ENCODE peak calls at places on chromosome 22, in six cellular contexts. O, A, S, V, T and G are unnamed samples.

GRCh38 chr22:22930571-22931556 is 43.2 kb downstream of the IGLL5 start:
- DNase-seq in O (no peak), A (no peak), S (no peak), V (no peak), T (no peak), G (no peak)

GRCh38 chr22:42948205-42948804 is 66.6 kb downstream of the PACSIN2 start:
- DNase-seq in O (no peak), A (no peak), S (no peak), V (no peak), T (no peak), G (peak)

GRCh38 chr22:48091060-48091650 is 1328.7 kb downstream of the TBC1D22A start:
- DNase-seq in O (no peak), A (no peak), S (no peak), V (no peak), T (no peak), G (no peak)

GRCh38 chr22:50445071-50445879 is 29.6 kb downstream of the SBF1 start:
- DNase-seq in O (no peak), A (no peak), S (no peak), V (no peak), T (no peak), G (no peak)

GRCh38 chr22:30830907-30831306 is 136.2 kb downstream of the OSBP2 start:
- DNase-seq in O (peak), A (no peak), S (peak), V (no peak), T (peak), G (no peak)

GRCh38 chr22:39312410-39312809 is 7.0 kb downstream of the RPL3 start:
- DNase-seq in O (no peak), A (no peak), S (no peak), V (no peak), T (no peak), G (no peak)

GRCh38 chr22:22111267-22111751 is 128.7 kb upstream of the TOP3B start:
- DNase-seq in O (peak), A (no peak), S (peak), V (no peak), T (peak), G (no peak)

GRCh38 chr22:35887296-35887875 is 141.2 kb downstream of the RBFOX2 start:
- DNase-seq in O (no peak), A (no peak), S (no peak), V (no peak), T (peak), G (no peak)

GRCh38 chr22:29129644-29130201 is 56.9 kb downstream of the KREMEN1 start:
- DNase-seq in O (no peak), A (no peak), S (no peak), V (no peak), T (no peak), G (peak)

GRCh38 chr22:24410110-24410856 is 17.1 kb upstream of the ADORA2A start:
- DNase-seq in O (no peak), A (peak), S (peak), V (no peak), T (peak), G (no peak)

GRCh38 chr22:43017525-43018290 is 2.8 kb upstream of the PACSIN2 start:
- DNase-seq in O (no peak), A (no peak), S (no peak), V (no peak), T (no peak), G (no peak)

GRCh38 chr22:50264104-50264745 is 2.7 kb upstream of the MAPK12 start:
- DNase-seq in O (no peak), A (no peak), S (no peak), V (no peak), T (no peak), G (no peak)

GRCh38 chr22:33796494-33796893 is 123.8 kb downstream of the LARGE1 start:
- DNase-seq in O (no peak), A (no peak), S (no peak), V (no peak), T (no peak), G (no peak)

GRCh38 chr22:29049655-29050263 is 11.9 kb downstream of the C22orf31 start:
- DNase-seq in O (no peak), A (no peak), S (no peak), V (no peak), T (no peak), G (no peak)

GRCh38 chr22:24430431-24431308 is 3.3 kb downstream of the ADORA2A start:
- DNase-seq in O (no peak), A (no peak), S (no peak), V (peak), T (no peak), G (no peak)

GRCh38 chr22:37283393-37283937 is 1.2 kb downstream of the CYTH4 start:
- DNase-seq in O (no peak), A (no peak), S (no peak), V (no peak), T (no peak), G (no peak)

GRCh38 chr22:30251661-30252226 is 5.2 kb upstream of the LIF start:
- DNase-seq in O (no peak), A (no peak), S (no peak), V (no peak), T (peak), G (no peak)

GRCh38 chr22:38267086-38267485 is 5.7 kb downstream of the TMEM184B start:
- DNase-seq in O (no peak), A (peak), S (no peak), V (no peak), T (peak), G (no peak)

GRCh38 chr22:23496445-23496833 is 83.7 kb downstream of the IGLL1 start:
- DNase-seq in O (no peak), A (no peak), S (no peak), V (no peak), T (no peak), G (no peak)

GRCh38 chr22:41468381-41469217 is at the start of the genes ACO2 and PHF5A:
- DNase-seq in O (peak), A (peak), S (peak), V (peak), T (peak), G (peak)

GRCh38 chr22:37230673-37231405 is 13.2 kb downstream of the RAC2 start:
- DNase-seq in O (no peak), A (no peak), S (no peak), V (peak), T (no peak), G (no peak)

GRCh38 chr22:29269731-29270474 is 1.8 kb downstream of the EWSR1 start:
- DNase-seq in O (no peak), A (peak), S (no peak), V (no peak), T (peak), G (peak)

GRCh38 chr22:41893591-41894375 is 21.1 kb downstream of the SHISA8 start:
- DNase-seq in O (no peak), A (no peak), S (no peak), V (no peak), T (no peak), G (no peak)

GRCh38 chr22:39643311-39644083 is 72.9 kb downstream of the CACNA1I start:
- DNase-seq in O (no peak), A (no peak), S (no peak), V (no peak), T (peak), G (no peak)

GRCh38 chr22:45208993-45209838 is 31.5 kb downstream of the KIAA0930 start:
- DNase-seq in O (no peak), A (peak), S (peak), V (no peak), T (peak), G (peak)

GRCh38 chr22:40535642-40536041 is 100.9 kb downstream of the MRTFA start:
- DNase-seq in O (no peak), A (no peak), S (no peak), V (no peak), T (no peak), G (no peak)

GRCh38 chr22:32534252-32535215 is 59.9 kb downstream of the FBXO7 start:
- DNase-seq in O (no peak), A (no peak), S (no peak), V (no peak), T (no peak), G (peak)

GRCh38 chr22:18909556-18909955 is 3.4 kb downstream of the DGCR6 start:
- DNase-seq in O (no peak), A (no peak), S (no peak), V (no peak), T (no peak), G (no peak)

GRCh38 chr22:46894081-46894671 is 131.7 kb downstream of the TBC1D22A start:
- DNase-seq in O (no peak), A (no peak), S (no peak), V (peak), T (peak), G (no peak)
- TF ChIP-seq POLR2A in O (no peak), A (no peak), S (no peak), V (no peak), T (no peak), G (no peak)

DNA sequence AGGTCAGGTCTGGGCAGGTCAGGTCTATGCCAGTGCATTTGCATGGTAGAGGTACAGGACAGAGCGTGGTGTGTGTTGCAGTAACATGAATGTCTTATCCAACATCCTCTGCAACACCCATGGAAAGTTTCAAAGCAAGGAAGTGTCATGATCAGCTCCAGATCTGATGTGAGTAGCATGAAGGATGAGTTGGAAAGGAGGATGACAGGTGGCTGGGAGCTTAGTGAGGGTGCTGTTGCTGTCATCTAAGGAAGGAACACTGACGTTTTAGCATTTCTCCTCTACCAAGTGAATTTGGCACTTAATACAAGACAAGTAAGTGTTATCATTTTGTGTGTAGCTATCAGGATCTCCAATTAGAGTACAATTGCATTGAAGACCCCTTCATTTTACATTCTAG is 65.1 kb downstream of the GRK3 start:
- DNase-seq in O (no peak), A (no peak), S (no peak), V (no peak), T (no peak), G (no peak)
- TF ChIP-seq POLR2A in O (no peak), A (no peak), S (no peak), V (no peak), T (no peak), G (no peak)

GRCh38 chr22:20079745-20080444 is at the start of gene DGCR8:
- DNase-seq in O (peak), A (peak), S (peak), V (peak), T (peak), G (peak)
- TF ChIP-seq POLR2A in O (peak), A (peak), S (peak), V (peak), T (peak), G (peak)

GRCh38 chr22:27556371-27556770 is 245.2 kb downstream of the MN1 start:
- DNase-seq in O (no peak), A (no peak), S (no peak), V (no peak), T (no peak), G (no peak)
- TF ChIP-seq POLR2A in O (no peak), A (no peak), S (no peak), V (no peak), T (no peak), G (no peak)